ENCODE peak calls at places on chromosomes 6 and 20, in ten cellular contexts. P is CD8-positive, alpha-beta memory T cell; O is IMR-90; U is left lung; N is ovary; V is ascending aorta; Z is brain microvascular endothelial cell; Y is trophoblast cell; A is Karpas-422; X is adrenal gland. D is an unnamed sample. For H3K27me3, the result is how much of the 10 kb centered on the place peaks cover.

GRCh38 chr6:11201015-11201414 is 31.5 kb downstream of the NEDD9 start:
- DNase-seq in P (no peak), O (no peak), U (no peak), N (no peak), V (no peak), Z (no peak), Y (no peak), A (no peak), X (no peak), D (no peak)

GRCh38 chr20:21520702-21521595 is 7.1 kb upstream of the NKX2-2 start:
- DNase-seq in P (no peak), O (no peak), U (no peak), N (no peak), V (no peak), Z (no peak), Y (peak), A (no peak), X (no peak), D (no peak)

GRCh38 chr20:38321959-38322598 is 18.1 kb downstream of the BPI start:
- DNase-seq in P (no peak), O (peak), U (no peak), N (peak), V (no peak), Z (peak), Y (peak), A (peak), X (peak), D (no peak)

GRCh38 chr6:40506956-40507355 is 80.2 kb downstream of the LRFN2 start:
- DNase-seq in P (no peak), O (no peak), U (no peak), N (no peak), V (no peak), Z (no peak), Y (no peak), A (no peak), X (peak), D (no peak)

GRCh38 chr6:169959129-169960002 is 207.9 kb downstream of the ERMARD start:
- DNase-seq in P (peak), O (no peak), U (no peak), N (peak), V (peak), Z (no peak), Y (peak), A (peak), X (no peak), D (no peak)

GRCh38 chr6:128882991-128883571 is at the start of gene LAMA2:
- DNase-seq in P (no peak), O (peak), U (peak), N (peak), V (no peak), Z (peak), Y (no peak), A (no peak), X (peak), D (peak)

GRCh38 chr20:36214684-36215256 is 21.5 kb upstream of the AAR2 start:
- DNase-seq in P (no peak), O (peak), U (no peak), N (no peak), V (no peak), Z (no peak), Y (no peak), A (peak), X (no peak), D (no peak)

GRCh38 chr6:163716690-163717089 is 302.2 kb downstream of the QKI start:
- DNase-seq in P (no peak), O (no peak), U (no peak), N (no peak), V (no peak), Z (no peak), Y (no peak), A (no peak), X (no peak), D (no peak)

GRCh38 chr20:58053391-58054055 is 174.9 kb downstream of the ANKRD60 start:
- DNase-seq in P (no peak), O (no peak), U (no peak), N (no peak), V (no peak), Z (no peak), Y (no peak), A (no peak), X (no peak), D (no peak)

GRCh38 chr6:88238065-88238464 is 71.9 kb upstream of the CNR1 start:
- DNase-seq in P (no peak), O (no peak), U (no peak), N (no peak), V (no peak), Z (peak), Y (peak), A (peak), X (peak), D (no peak)

GRCh38 chr6:155128971-155129370 is 133.9 kb downstream of the TIAM2 start:
- DNase-seq in P (no peak), O (no peak), U (no peak), N (no peak), V (no peak), Z (no peak), Y (no peak), A (no peak), X (no peak), D (no peak)

GRCh38 chr6:46930331-46930730 is 8.6 kb upstream of the ADGRF5 start:
- DNase-seq in P (no peak), O (no peak), U (no peak), N (no peak), V (no peak), Z (no peak), Y (peak), A (no peak), X (no peak), D (no peak)

GRCh38 chr6:128370072-128370471 is 150.3 kb downstream of the PTPRK start:
- DNase-seq in P (no peak), O (peak), U (no peak), N (no peak), V (no peak), Z (peak), Y (no peak), A (no peak), X (no peak), D (no peak)

GRCh38 chr20:57244627-57245214 is 21.7 kb downstream of the BMP7 start:
- DNase-seq in P (no peak), O (no peak), U (no peak), N (no peak), V (no peak), Z (no peak), Y (no peak), A (peak), X (no peak), D (no peak)

GRCh38 chr6:162165479-162165878 is 562.1 kb downstream of the PRKN start:
- DNase-seq in P (no peak), O (no peak), U (no peak), N (no peak), V (no peak), Z (no peak), Y (no peak), A (no peak), X (no peak), D (no peak)

GRCh38 chr6:33695451-33695855 is 16.0 kb downstream of the UQCC2 start:
- DNase-seq in P (no peak), O (no peak), U (no peak), N (no peak), V (no peak), Z (no peak), Y (no peak), A (no peak), X (no peak), D (no peak)

GRCh38 chr6:130933712-130934200 is 106.5 kb downstream of the SMLR1 start:
- DNase-seq in P (no peak), O (peak), U (no peak), N (no peak), V (no peak), Z (peak), Y (no peak), A (no peak), X (no peak), D (no peak)

GRCh38 chr6:155623450-155624178 is 168.0 kb upstream of the NOX3 start:
- DNase-seq in P (no peak), O (no peak), U (no peak), N (no peak), V (no peak), Z (no peak), Y (no peak), A (no peak), X (no peak), D (no peak)

GRCh38 chr20:57441510-57442154 is 50.4 kb downstream of the RBM38 start:
- DNase-seq in P (no peak), O (no peak), U (no peak), N (peak), V (no peak), Z (no peak), Y (no peak), A (no peak), X (no peak), D (no peak)

GRCh38 chr6:36326351-36326995 is 10.2 kb downstream of the BNIP5 start:
- DNase-seq in P (no peak), O (peak), U (peak), N (no peak), V (no peak), Z (no peak), Y (no peak), A (peak), X (no peak), D (no peak)

GRCh38 chr6:96086745-96087144 is 71.0 kb downstream of the FUT9 start:
- DNase-seq in P (no peak), O (no peak), U (no peak), N (no peak), V (no peak), Z (no peak), Y (no peak), A (no peak), X (no peak), D (no peak)

GRCh38 chr20:6178537-6178936 is 55.7 kb upstream of the FERMT1 start:
- DNase-seq in P (no peak), O (peak), U (no peak), N (no peak), V (no peak), Z (peak), Y (no peak), A (peak), X (peak), D (no peak)

GRCh38 chr20:17504898-17505663 is 26.1 kb downstream of the BFSP1 start:
- DNase-seq in P (peak), O (peak), U (peak), N (peak), V (no peak), Z (peak), Y (peak), A (peak), X (peak), D (peak)

GRCh38 chr6:111447051-111447450 is 36.0 kb downstream of the REV3L start:
- DNase-seq in P (no peak), O (no peak), U (no peak), N (no peak), V (no peak), Z (no peak), Y (no peak), A (no peak), X (peak), D (no peak)

GRCh38 chr6:81725127-81725526 is 27.4 kb downstream of the TENT5A start:
- DNase-seq in P (no peak), O (no peak), U (no peak), N (no peak), V (no peak), Z (no peak), Y (no peak), A (no peak), X (no peak), D (no peak)

GRCh38 chr6:100267721-100268123 is 197.0 kb downstream of the SIM1 start:
- DNase-seq in P (no peak), O (peak), U (no peak), N (no peak), V (no peak), Z (peak), Y (no peak), A (no peak), X (no peak), D (no peak)

GRCh38 chr6:167826230-167827061 is at the start of gene AFDN:
- DNase-seq in P (peak), O (peak), U (peak), N (peak), V (no peak), Z (no peak), Y (peak), A (peak), X (peak), D (peak)

GRCh38 chr6:6760054-6760453 is 171.5 kb downstream of the LY86 start:
- DNase-seq in P (no peak), O (no peak), U (no peak), N (no peak), V (no peak), Z (no peak), Y (no peak), A (peak), X (no peak), D (no peak)

GRCh38 chr20:52200870-52201269 is 9.3 kb upstream of the ZFP64 start:
- DNase-seq in P (no peak), O (peak), U (no peak), N (no peak), V (no peak), Z (no peak), Y (no peak), A (no peak), X (no peak), D (no peak)

GRCh38 chr6:145875496-145876244 is 61.1 kb upstream of the FBXO30 start:
- DNase-seq in P (no peak), O (no peak), U (no peak), N (no peak), V (no peak), Z (no peak), Y (no peak), A (peak), X (no peak), D (no peak)

GRCh38 chr20:19786311-19786710 is 28.3 kb downstream of the RIN2 start:
- DNase-seq in P (no peak), O (peak), U (no peak), N (no peak), V (no peak), Z (peak), Y (peak), A (no peak), X (peak), D (peak)

GRCh38 chr6:120938164-120938875 is 396.0 kb downstream of the TBC1D32 start:
- DNase-seq in P (no peak), O (no peak), U (no peak), N (no peak), V (no peak), Z (no peak), Y (no peak), A (no peak), X (no peak), D (no peak)

GRCh38 chr20:57426156-57426769 is 35.1 kb downstream of the RBM38 start:
- DNase-seq in P (no peak), O (no peak), U (no peak), N (no peak), V (no peak), Z (no peak), Y (no peak), A (no peak), X (no peak), D (no peak)

GRCh38 chr20:50026746-50027575 is 44.2 kb downstream of the SNAI1 start:
- DNase-seq in P (no peak), O (peak), U (no peak), N (no peak), V (no peak), Z (no peak), Y (no peak), A (no peak), X (no peak), D (no peak)

GRCh38 chr6:95572098-95572497 is 5.2 kb upstream of the MANEA start:
- DNase-seq in P (no peak), O (no peak), U (no peak), N (no peak), V (no peak), Z (no peak), Y (no peak), A (no peak), X (no peak), D (no peak)

GRCh38 chr20:50654899-50655298 is 36.4 kb downstream of the RIPOR3 start:
- DNase-seq in P (no peak), O (no peak), U (no peak), N (peak), V (no peak), Z (no peak), Y (no peak), A (no peak), X (no peak), D (no peak)

GRCh38 chr6:111011360-111012142 is 29.7 kb downstream of the RPF2 start:
- DNase-seq in P (peak), O (peak), U (no peak), N (no peak), V (no peak), Z (peak), Y (no peak), A (peak), X (peak), D (no peak)

GRCh38 chr6:128508588-128509296 is 11.7 kb downstream of the PTPRK start:
- DNase-seq in P (no peak), O (peak), U (no peak), N (no peak), V (no peak), Z (peak), Y (peak), A (no peak), X (no peak), D (no peak)

DNA sequence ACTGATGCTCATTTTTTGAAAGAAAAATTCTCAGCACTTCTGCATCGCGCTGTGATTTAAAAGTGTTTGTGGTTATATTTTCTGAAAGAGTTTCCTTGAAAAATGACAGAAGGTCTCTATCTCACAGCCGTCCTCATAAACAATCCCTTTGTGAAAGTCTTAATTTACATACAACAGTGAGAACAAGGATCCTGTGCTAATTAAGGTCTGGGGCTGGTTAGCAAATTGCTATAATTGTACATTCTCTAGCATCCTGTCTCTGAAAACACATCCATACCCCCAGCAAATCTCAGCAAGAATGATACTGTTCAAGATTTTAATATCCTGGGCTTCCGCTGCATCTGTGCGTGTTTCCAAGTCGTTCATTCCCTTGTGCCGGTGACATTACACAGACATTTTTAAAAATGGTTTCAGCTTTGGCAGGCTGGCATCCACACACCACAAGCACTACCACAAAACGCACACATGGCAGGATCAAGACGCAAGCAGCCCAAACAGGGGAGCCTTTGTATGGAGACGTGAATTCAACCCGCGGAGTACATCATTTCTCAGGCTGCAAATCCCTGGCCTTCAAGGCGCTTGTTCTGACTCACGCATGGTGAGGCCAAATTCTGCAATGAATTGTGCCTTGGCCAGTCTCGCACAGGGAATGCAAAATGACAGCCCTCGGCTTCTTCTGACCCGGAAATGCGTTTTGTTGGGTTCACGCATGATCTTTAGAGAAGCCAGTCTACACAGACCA is 20.3 kb downstream of the ZMYND8 start:
- DNase-seq in P (no peak), O (peak), U (no peak), N (peak), V (no peak), Z (no peak), Y (no peak), A (no peak), X (peak), D (peak)
- H3K27ac ChIP-seq in P (no peak), O (peak), U (peak), N (peak), V (peak), Z (peak), Y (no peak), A (peak), X (peak), D (peak)

GRCh38 chr6:77462359-77463307 is 658 bp downstream of the HTR1B start:
- DNase-seq in P (no peak), O (no peak), U (no peak), N (no peak), V (no peak), Z (peak), Y (no peak), A (no peak), X (no peak), D (no peak)

GRCh38 chr6:77458421-77458820 is 4.9 kb downstream of the HTR1B start:
- DNase-seq in P (no peak), O (no peak), U (no peak), N (no peak), V (no peak), Z (no peak), Y (no peak), A (no peak), X (no peak), D (no peak)

GRCh38 chr6:77463308-77463880 is at the start of gene HTR1B:
- DNase-seq in P (no peak), O (peak), U (no peak), N (peak), V (no peak), Z (no peak), Y (no peak), A (no peak), X (no peak), D (no peak)

GRCh38 chr6:77463881-77464867 is 883 bp upstream of the HTR1B start:
- DNase-seq in P (no peak), O (no peak), U (no peak), N (peak), V (no peak), Z (no peak), Y (no peak), A (no peak), X (no peak), D (no peak)

DNA sequence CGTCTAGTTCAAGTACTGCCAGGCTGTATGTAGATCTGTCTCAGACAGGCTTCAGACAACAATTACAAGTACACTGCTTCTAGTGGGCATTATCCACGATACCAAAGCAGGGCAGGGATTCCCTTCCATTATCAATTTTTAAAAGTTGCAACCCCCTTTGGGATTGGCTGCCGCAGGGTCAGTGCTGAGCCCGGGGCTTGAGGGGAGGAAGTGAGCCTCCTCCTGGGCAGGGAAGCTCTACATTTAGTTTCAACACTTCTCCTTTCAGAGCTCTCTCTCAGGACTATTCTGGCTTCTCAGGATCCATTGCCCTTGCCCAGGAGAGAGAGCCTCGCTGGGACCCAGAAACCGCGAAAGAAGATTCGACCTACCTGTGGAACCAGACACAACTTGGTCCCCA is 1.5 kb downstream of the HTR1B start:
- DNase-seq in P (no peak), O (no peak), U (no peak), N (no peak), V (no peak), Z (no peak), Y (no peak), A (no peak), X (no peak), D (no peak)
- H3K27me3 ChIP-seq in P (under half), O (under half), U (half or more), N (under half), V (under half), Z (under half), Y (under half), A (under half), X (under half), D (half or more)

DNA sequence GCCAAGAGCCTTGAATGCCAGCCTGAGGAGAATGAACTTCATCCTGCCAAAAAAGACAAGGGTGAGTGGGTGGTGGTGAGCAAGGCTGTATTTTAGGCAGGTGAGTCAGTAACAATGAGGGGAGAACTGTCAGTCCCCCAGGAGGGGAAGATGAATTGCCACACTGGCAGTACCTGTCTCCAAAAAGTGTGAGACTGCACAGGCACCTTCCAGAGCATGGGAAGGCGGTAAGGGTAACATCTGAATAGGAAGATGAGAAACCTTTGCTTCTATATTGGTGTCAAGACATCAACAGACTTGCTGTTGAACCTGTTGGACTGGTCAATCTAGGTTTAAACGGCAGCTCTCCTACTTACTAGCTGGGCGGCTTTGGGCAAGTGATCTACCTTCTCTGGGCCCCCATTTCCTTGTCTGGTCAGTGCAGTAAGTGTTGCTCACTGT is 30.9 kb downstream of the STK35 start:
- DNase-seq in P (no peak), O (no peak), U (no peak), N (no peak), V (no peak), Z (no peak), Y (peak), A (no peak), X (no peak), D (no peak)
- H3K27ac ChIP-seq in P (no peak), O (no peak), U (no peak), N (no peak), V (peak), Z (no peak), Y (peak), A (no peak), X (peak), D (peak)

DNA sequence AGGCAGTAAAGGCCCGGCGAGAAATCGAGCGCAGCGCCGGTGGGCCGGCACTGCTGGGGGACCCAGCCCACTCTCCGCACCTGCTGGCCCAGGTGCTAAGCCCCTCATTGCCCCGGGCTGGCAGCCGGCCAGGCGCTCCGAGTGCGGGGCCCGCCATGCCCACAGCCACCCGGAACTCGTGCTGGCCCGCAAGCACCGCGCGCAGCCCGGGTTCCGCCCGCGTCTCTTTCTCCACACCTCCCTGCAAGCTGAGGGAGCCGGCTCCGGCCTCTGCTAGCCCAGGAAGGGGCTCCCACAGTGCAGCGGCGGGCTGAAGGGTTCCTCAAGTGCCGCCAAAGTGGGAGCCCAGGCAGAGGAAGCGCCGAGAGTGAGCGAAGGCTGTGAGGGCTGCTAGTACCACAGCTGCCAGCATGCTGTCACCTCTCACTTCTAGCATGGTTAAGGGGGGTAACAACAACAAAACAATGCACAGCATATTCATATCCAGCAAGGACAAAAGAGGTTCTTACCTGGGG is 11.3 kb upstream of the GMPR start:
- DNase-seq in P (no peak), O (no peak), U (no peak), N (no peak), V (no peak), Z (no peak), Y (no peak), A (no peak), X (no peak), D (no peak)
- H3K27me3 ChIP-seq in P (under half), O (under half), U (under half), N (under half), V (under half), Z (under half), Y (under half), A (under half), X (under half), D (under half)

D was measured in left ventricle myocardium inferior.